ENCODE peak calls at places on chromosomes 12 and 14, in ten cellular contexts. Q, D, B, J, E, L, I, Z, T and G are unnamed samples.

GRCh38 chr12:94231718-94232117 is 83.3 kb downstream of the PLXNC1 start:
- DNase-seq in Z (no peak), T (no peak), I (no peak), D (no peak), E (no peak), L (no peak), Q (no peak), J (no peak), B (no peak), G (no peak)

GRCh38 chr12:83015390-83016225 is 328.9 kb downstream of the TMTC2 start:
- DNase-seq in D (no peak), T (no peak), Z (no peak), J (no peak), L (no peak), B (peak), Q (peak), E (no peak), I (no peak), G (no peak)

GRCh38 chr12:66269757-66270383 is 32.4 kb upstream of the HELB start:
- DNase-seq in I (no peak), E (no peak), Z (no peak), B (peak), J (peak), D (no peak), T (peak), L (peak), Q (peak), G (no peak)

GRCh38 chr14:79629891-79630560 is 581.3 kb downstream of the DIO2 start:
- DNase-seq in I (no peak), Q (no peak), D (no peak), Z (no peak), T (no peak), B (peak), L (no peak), J (no peak), E (no peak), G (no peak)

GRCh38 chr12:49776413-49776812 is 35.1 kb downstream of the TMBIM6 start:
- DNase-seq in Z (peak), J (peak), Q (peak), T (peak), I (peak), E (peak), D (peak), L (peak), B (peak), G (peak)

GRCh38 chr12:123571343-123571813 is 13.0 kb upstream of the TMED2 start:
- DNase-seq in I (peak), T (peak), E (no peak), D (no peak), B (peak), Z (no peak), J (peak), L (peak), Q (peak), G (no peak)

GRCh38 chr14:97946291-97946690 is 1149.1 kb downstream of the VRK1 start:
- DNase-seq in L (no peak), Q (no peak), T (no peak), E (no peak), I (no peak), Z (no peak), D (no peak), J (peak), B (peak), G (no peak)

GRCh38 chr14:74081491-74081890 is 2.8 kb downstream of the ALDH6A1 start:
- DNase-seq in Q (no peak), B (no peak), I (no peak), J (no peak), L (no peak), Z (no peak), E (no peak), T (no peak), D (no peak), G (no peak)

GRCh38 chr12:46187023-46187422 is 81.8 kb downstream of the SLC38A1 start:
- DNase-seq in D (no peak), Z (no peak), B (no peak), I (no peak), Q (peak), T (peak), E (no peak), J (no peak), L (peak), G (no peak)

GRCh38 chr14:89139404-89140247 is 277.4 kb downstream of the FOXN3 start:
- DNase-seq in J (no peak), Z (no peak), T (no peak), Q (no peak), B (no peak), D (peak), L (no peak), I (no peak), E (no peak), G (no peak)